ENCODE peak calls at places on chromosomes 2 and 18, in eight cellular contexts. M is MCF 10A; R is A673; Y is T-helper 1 cell; U is brain microvascular endothelial cell; C is WTC11; D is Calu3; I is activated CD4-positive, CD25-positive, alpha-beta regulatory T cell. G is an unnamed sample.

GRCh38 chr2:71611781-71612545 is 158.6 kb downstream of the DYSF start:
- DNase-seq in M (no peak), R (no peak), Y (no peak), U (no peak), C (peak; percentile 4), D (no peak), I (no peak), G (no peak)

GRCh38 chr2:85682378-85682777 is 11.8 kb upstream of the GNLY start:
- DNase-seq in M (no peak), R (no peak), Y (no peak), U (peak; percentile 26), C (no peak), D (no peak), I (no peak), G (no peak)

GRCh38 chr2:231185050-231185725 is 13.2 kb upstream of the ARMC9 start:
- DNase-seq in M (no peak), R (no peak), Y (no peak), U (no peak), C (no peak), D (no peak), I (no peak), G (no peak)

GRCh38 chr2:82837588-82838304 is 1621.3 kb downstream of the SUCLG1 start:
- DNase-seq in M (peak; percentile 88), R (no peak), Y (no peak), U (peak; percentile 93), C (no peak), D (no peak), I (no peak), G (peak; percentile 87)

GRCh38 chr2:160358051-160358450 is 135.6 kb downstream of the RBMS1 start:
- DNase-seq in M (peak; percentile 61), R (no peak), Y (no peak), U (no peak), C (no peak), D (no peak), I (no peak), G (peak; percentile 47)

GRCh38 chr2:213150315-213150951 is 979 bp downstream of the IKZF2 start:
- DNase-seq in M (peak; percentile 17), R (peak; percentile 51), Y (no peak), U (no peak), C (peak; percentile 48), D (peak; percentile 39), I (no peak), G (no peak)

GRCh38 chr2:234821946-234822470 is 129.8 kb upstream of the SH3BP4 start:
- DNase-seq in M (no peak), R (no peak), Y (no peak), U (no peak), C (no peak), D (no peak), I (no peak), G (no peak)

GRCh38 chr2:188042412-188042811 is 249.3 kb upstream of the GULP1 start:
- DNase-seq in M (peak; percentile 53), R (peak; percentile 19), Y (no peak), U (peak; percentile 54), C (no peak), D (peak; percentile 26), I (no peak), G (no peak)

GRCh38 chr2:31089645-31090044 is 48.6 kb downstream of the GALNT14 start:
- DNase-seq in M (no peak), R (no peak), Y (no peak), U (no peak), C (no peak), D (no peak), I (no peak), G (no peak)

GRCh38 chr18:75135158-75135725 is 73.7 kb downstream of the PTGR3 start:
- DNase-seq in M (no peak), R (no peak), Y (no peak), U (no peak), C (no peak), D (no peak), I (no peak), G (no peak)

GRCh38 chr2:10196275-10196892 is 73.8 kb downstream of the RRM2 start:
- DNase-seq in M (no peak), R (no peak), Y (no peak), U (no peak), C (no peak), D (no peak), I (no peak), G (no peak)

GRCh38 chr18:59300676-59301285 is 17.7 kb downstream of the CPLX4 start:
- DNase-seq in M (peak; percentile 45), R (no peak), Y (no peak), U (no peak), C (no peak), D (peak; percentile 7), I (no peak), G (no peak)

GRCh38 chr2:56185101-56185581 is 1.4 kb downstream of the CCDC85A start:
- DNase-seq in M (peak; percentile 58), R (peak; percentile 8), Y (no peak), U (no peak), C (peak; percentile 25), D (peak; percentile 44), I (no peak), G (no peak)

GRCh38 chr18:9708057-9708881 is at the start of gene RAB31:
- DNase-seq in M (peak; percentile 22), R (peak; percentile 48), Y (no peak), U (peak; percentile 54), C (peak; percentile 56), D (peak; percentile 33), I (no peak), G (no peak)

GRCh38 chr18:31741096-31741735 is 19.5 kb downstream of the SLC25A52 start:
- DNase-seq in M (peak; percentile 59), R (peak; percentile 62), Y (peak; percentile 15), U (peak; percentile 52), C (peak; percentile 63), D (peak; percentile 41), I (peak; percentile 10), G (peak; percentile 11)

GRCh38 chr2:45616663-45617411 is 5.8 kb upstream of the SRBD1 start:
- DNase-seq in M (peak; percentile 67), R (no peak), Y (no peak), U (no peak), C (no peak), D (no peak), I (no peak), G (no peak)

GRCh38 chr2:65024149-65024829 is 31.9 kb upstream of the CEP68 start:
- DNase-seq in M (peak; percentile 57), R (peak; percentile 50), Y (no peak), U (peak; percentile 87), C (no peak), D (no peak), I (no peak), G (no peak)

GRCh38 chr2:239407112-239407511 is 6.3 kb upstream of the HDAC4 start:
- DNase-seq in M (no peak), R (no peak), Y (no peak), U (no peak), C (no peak), D (no peak), I (no peak), G (no peak)

GRCh38 chr2:72204782-72205545 is 57.3 kb upstream of the CYP26B1 start:
- DNase-seq in M (no peak), R (no peak), Y (no peak), U (peak; percentile 4), C (no peak), D (no peak), I (no peak), G (no peak)

GRCh38 chr18:56861244-56861643 is 210.1 kb downstream of the WDR7 start:
- DNase-seq in M (no peak), R (no peak), Y (no peak), U (no peak), C (no peak), D (peak; percentile 41), I (no peak), G (no peak)

GRCh38 chr2:19888831-19889230 is 13.0 kb downstream of the TTC32 start:
- DNase-seq in M (no peak), R (no peak), Y (no peak), U (no peak), C (no peak), D (no peak), I (no peak), G (no peak)

GRCh38 chr2:45494275-45494977 is 116.6 kb downstream of the SRBD1 start:
- DNase-seq in M (peak; percentile 71), R (peak; percentile 68), Y (no peak), U (peak; percentile 61), C (no peak), D (peak; percentile 37), I (no peak), G (peak; percentile 67)

GRCh38 chr2:190359896-190360376 is 16.5 kb downstream of the INPP1 start:
- DNase-seq in M (no peak), R (no peak), Y (no peak), U (peak; percentile 63), C (no peak), D (no peak), I (no peak), G (no peak)

GRCh38 chr2:28274911-28275685 is 117.6 kb upstream of the FOSL2 start:
- DNase-seq in M (peak; percentile 95), R (peak; percentile 97), Y (no peak), U (peak; percentile 95), C (peak; percentile 18), D (peak; percentile 55), I (no peak), G (peak; percentile 87)

GRCh38 chr2:145765889-145766288 is 1246.0 kb upstream of the ZEB2 start:
- DNase-seq in M (no peak), R (no peak), Y (no peak), U (no peak), C (no peak), D (no peak), I (no peak), G (no peak)

GRCh38 chr2:239154971-239155805 is 245.6 kb downstream of the HDAC4 start:
- DNase-seq in M (no peak), R (no peak), Y (no peak), U (no peak), C (no peak), D (no peak), I (no peak), G (no peak)

GRCh38 chr2:179051250-179051649 is 1.3 kb upstream of the CCDC141 start:
- DNase-seq in M (no peak), R (no peak), Y (no peak), U (no peak), C (no peak), D (no peak), I (no peak), G (no peak)

GRCh38 chr18:76450912-76451421 is 44.1 kb downstream of the ZNF516 start:
- DNase-seq in M (peak; percentile 53), R (peak; percentile 71), Y (no peak), U (peak; percentile 49), C (no peak), D (peak; percentile 37), I (no peak), G (no peak)

GRCh38 chr2:196399736-196400691 is 228.6 kb upstream of the STK17B start:
- DNase-seq in M (peak; percentile 93), R (peak; percentile 92), Y (no peak), U (peak; percentile 96), C (no peak), D (peak; percentile 27), I (no peak), G (peak; percentile 57)

GRCh38 chr2:176599796-176600485 is 330.7 kb downstream of the MTX2 start:
- DNase-seq in M (no peak), R (no peak), Y (no peak), U (no peak), C (no peak), D (no peak), I (no peak), G (no peak)

GRCh38 chr18:13253786-13254755 is 35.5 kb downstream of the LDLRAD4 start:
- DNase-seq in M (no peak), R (no peak), Y (no peak), U (no peak), C (no peak), D (no peak), I (no peak), G (no peak)

GRCh38 chr18:27688581-27688980 is 488.3 kb downstream of the CDH2 start:
- DNase-seq in M (no peak), R (no peak), Y (no peak), U (no peak), C (no peak), D (no peak), I (no peak), G (no peak)

GRCh38 chr2:127722807-127723206 is 21.5 kb downstream of the SFT2D3 start:
- DNase-seq in M (no peak), R (no peak), Y (no peak), U (no peak), C (no peak), D (no peak), I (no peak), G (no peak)

GRCh38 chr18:50944245-50944917 is 23.5 kb upstream of the ELAC1 start:
- DNase-seq in M (no peak), R (no peak), Y (no peak), U (no peak), C (no peak), D (no peak), I (no peak), G (no peak)